ENCODE peak calls at places on chromosomes 12 and 14, in five cellular contexts. J is K562, U is HepG2, X is SK-N-SH, I is GM12878. V is an unnamed sample.

GRCh38 chr12:127711108-127711507 is 555.9 kb upstream of the TMEM132C start:
- DNase-seq in J (peak), U (no peak), X (no peak), I (no peak), V (no peak)

GRCh38 chr12:7431993-7432685 is 11.8 kb downstream of the CD163L1 start:
- DNase-seq in J (no peak), U (no peak), X (no peak), I (no peak), V (no peak)

GRCh38 chr12:132646850-132647249 is 28.3 kb downstream of the P2RX2 start:
- DNase-seq in J (no peak), U (no peak), X (no peak), I (no peak), V (no peak)

GRCh38 chr14:50335389-50335788 is 23.3 kb downstream of the DMAC2L start:
- DNase-seq in J (no peak), U (peak), X (peak), I (no peak), V (no peak)

GRCh38 chr14:92963301-92964123 is 40.6 kb downstream of the CHGA start:
- DNase-seq in J (no peak), U (peak), X (no peak), I (no peak), V (no peak)

GRCh38 chr12:128853321-128854197 is at the start of gene GLT1D1:
- DNase-seq in J (no peak), U (no peak), X (peak), I (no peak), V (no peak)

GRCh38 chr12:75212072-75212471 is 2.4 kb upstream of the KCNC2 start:
- DNase-seq in J (no peak), U (no peak), X (no peak), I (no peak), V (no peak)

GRCh38 chr12:69007166-69007857 is 74.3 kb upstream of the CPM start:
- DNase-seq in J (no peak), U (no peak), X (no peak), I (no peak), V (peak)

GRCh38 chr12:92363295-92364146 is 217.9 kb upstream of the BTG1 start:
- DNase-seq in J (peak), U (no peak), X (peak), I (peak), V (no peak)

GRCh38 chr12:43009307-43009706 is 419.8 kb upstream of the PRICKLE1 start:
- DNase-seq in J (peak), U (no peak), X (peak), I (no peak), V (no peak)

GRCh38 chr12:131222271-131223139 is 268.8 kb downstream of the ADGRD1 start:
- DNase-seq in J (no peak), U (no peak), X (no peak), I (peak), V (no peak)

GRCh38 chr14:72104011-72104613 is 171.9 kb downstream of the RGS6 start:
- DNase-seq in J (peak), U (no peak), X (peak), I (no peak), V (no peak)

GRCh38 chr14:74207943-74208342 is 31.3 kb upstream of the VSX2 start:
- DNase-seq in J (peak), U (peak), X (no peak), I (no peak), V (no peak)

GRCh38 chr14:20604291-20604690 is 13.1 kb upstream of the RNASE12 start:
- DNase-seq in J (no peak), U (no peak), X (no peak), I (no peak), V (peak)

GRCh38 chr12:54010053-54010971 is 1.5 kb downstream of the HOXC8 start:
- DNase-seq in J (no peak), U (no peak), X (no peak), I (no peak), V (no peak)

GRCh38 chr12:124032265-124032886 is 59.4 kb downstream of the ZNF664 start:
- DNase-seq in J (peak), U (peak), X (peak), I (no peak), V (peak)

GRCh38 chr12:84561362-84561761 is 351.2 kb downstream of the SLC6A15 start:
- DNase-seq in J (no peak), U (no peak), X (no peak), I (no peak), V (no peak)

GRCh38 chr14:21486640-21487087 is 9.7 kb downstream of the TOX4 start:
- DNase-seq in J (no peak), U (no peak), X (no peak), I (no peak), V (no peak)

GRCh38 chr14:46054526-46054925 is 597.1 kb downstream of the RPL10L start:
- DNase-seq in J (no peak), U (no peak), X (no peak), I (no peak), V (no peak)

GRCh38 chr12:57740656-57741412 is 2.3 kb upstream of the AGAP2 start:
- DNase-seq in J (no peak), U (no peak), X (no peak), I (peak), V (peak)

GRCh38 chr12:88310666-88311065 is 168.6 kb downstream of the TMTC3 start:
- DNase-seq in J (peak), U (no peak), X (no peak), I (no peak), V (no peak)

GRCh38 chr12:46212108-46212982 is 56.5 kb downstream of the SLC38A1 start:
- DNase-seq in J (no peak), U (no peak), X (no peak), I (no peak), V (peak)

GRCh38 chr12:93100610-93101009 is 171.5 kb upstream of the EEA1 start:
- DNase-seq in J (no peak), U (no peak), X (peak), I (no peak), V (no peak)

GRCh38 chr14:49861581-49861922 is 9.0 kb upstream of the NEMF start:
- DNase-seq in J (peak), U (no peak), X (peak), I (no peak), V (peak)

GRCh38 chr12:108807476-108807875 is 49.9 kb downstream of the SSH1 start:
- DNase-seq in J (no peak), U (no peak), X (no peak), I (no peak), V (no peak)

GRCh38 chr12:2248901-2249381 is 196.2 kb downstream of the CACNA1C start:
- DNase-seq in J (no peak), U (no peak), X (peak), I (peak), V (no peak)

DNA sequence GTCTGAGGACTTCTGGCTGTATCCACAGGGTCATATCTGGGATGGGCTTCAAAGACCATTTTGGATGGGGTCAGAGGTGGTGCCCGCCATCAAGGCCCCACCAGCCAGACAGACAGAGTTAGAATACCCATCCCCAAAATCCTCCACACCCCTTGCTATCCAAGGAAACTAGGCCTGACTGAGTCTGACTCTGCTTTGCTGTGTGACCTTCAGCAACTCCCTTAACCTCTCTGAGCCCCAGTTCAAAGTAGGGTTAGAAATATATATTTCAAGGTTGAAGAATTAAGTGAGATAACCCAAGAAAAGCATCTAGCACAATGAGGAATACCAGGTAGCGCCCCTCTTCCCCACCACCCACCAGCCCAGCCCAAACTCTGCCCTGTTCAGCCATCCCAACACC is 20.3 kb downstream of the BCL11B start:
- DNase-seq in J (no peak), U (no peak), X (no peak), I (no peak), V (no peak)
- TF ChIP-seq GABPA in J (no peak), U (no peak), X (no peak), I (no peak), V (no peak)

GRCh38 chr12:24418157-24418556 is 468.7 kb upstream of the SOX5 start:
- DNase-seq in J (no peak), U (no peak), X (no peak), I (no peak), V (no peak)

GRCh38 chr12:24415934-24416333 is 466.5 kb upstream of the SOX5 start:
- DNase-seq in J (no peak), U (no peak), X (no peak), I (no peak), V (no peak)

GRCh38 chr12:24416423-24417109 is 467.1 kb upstream of the SOX5 start:
- DNase-seq in J (no peak), U (no peak), X (no peak), I (no peak), V (no peak)

GRCh38 chr12:24411948-24412347 is 462.5 kb upstream of the SOX5 start:
- DNase-seq in J (no peak), U (no peak), X (no peak), I (no peak), V (no peak)

DNA sequence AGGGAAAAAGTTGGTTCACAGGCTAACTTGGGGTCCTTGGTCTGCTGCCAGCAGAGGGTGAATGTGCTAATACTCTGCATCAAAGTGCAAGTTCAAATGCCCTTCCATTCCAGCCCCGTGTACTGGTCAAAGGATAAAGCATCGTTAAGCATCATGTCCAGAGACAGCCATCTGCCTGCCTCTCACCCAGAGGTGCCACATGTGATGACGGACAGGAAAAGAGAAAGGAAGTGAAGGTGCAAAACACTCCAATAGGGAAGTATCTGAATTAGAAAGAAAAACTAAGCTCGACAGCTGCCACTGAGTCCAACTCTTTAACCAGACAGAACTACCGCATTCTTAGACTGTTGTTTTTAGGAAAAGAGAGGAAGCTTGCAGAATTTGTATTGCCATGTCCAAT is 465.0 kb upstream of the SOX5 start:
- DNase-seq in J (no peak), U (no peak), X (no peak), I (no peak), V (no peak)
- TF ChIP-seq POLR2AphosphoS5 in J (no peak), U (no peak), X (no peak), I (no peak), V (no peak)

GRCh38 chr12:51401486-51401885 is 10.3 kb upstream of the GALNT6 start:
- DNase-seq in J (no peak), U (no peak), X (no peak), I (no peak), V (no peak)
- TF ChIP-seq GABPA in J (no peak), U (no peak), X (no peak), I (no peak), V (no peak)

GRCh38 chr12:26106347-26106746 is 18.5 kb downstream of the BHLHE41 start:
- DNase-seq in J (no peak), U (no peak), X (no peak), I (no peak), V (no peak)

GRCh38 chr12:26108915-26109314 is 15.9 kb downstream of the BHLHE41 start:
- DNase-seq in J (no peak), U (no peak), X (no peak), I (no peak), V (no peak)

GRCh38 chr12:26112703-26113147 is 12.1 kb downstream of the BHLHE41 start:
- DNase-seq in J (no peak), U (no peak), X (no peak), I (no peak), V (no peak)

GRCh38 chr12:26112232-26112631 is 12.6 kb downstream of the BHLHE41 start:
- DNase-seq in J (no peak), U (no peak), X (no peak), I (no peak), V (no peak)

DNA sequence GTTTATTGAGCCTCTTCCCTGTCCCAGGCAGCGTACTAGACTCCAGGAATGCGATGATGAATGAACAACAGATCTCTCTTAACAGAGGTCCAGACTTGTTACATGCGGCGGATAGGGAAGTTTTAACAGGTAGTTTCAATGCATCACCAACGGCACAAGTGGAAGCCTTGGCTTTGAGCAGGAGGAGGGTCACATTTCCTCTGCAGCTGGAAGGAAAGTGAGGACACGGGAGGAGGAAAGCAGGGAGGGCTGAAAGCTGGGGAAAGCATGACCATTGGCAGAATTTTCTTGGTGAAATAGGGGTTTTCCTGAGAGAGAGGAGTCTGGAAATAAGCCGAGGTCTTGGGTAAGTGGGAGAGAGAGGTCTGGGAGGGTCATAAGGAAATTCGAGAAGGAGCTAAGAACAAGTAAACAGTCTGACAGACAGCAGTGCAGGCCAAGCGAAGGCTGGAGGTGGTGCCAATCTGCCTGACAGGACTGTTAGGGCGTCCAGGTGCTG is 15.4 kb downstream of the BHLHE41 start:
- DNase-seq in J (no peak), U (no peak), X (no peak), I (no peak), V (no peak)
- TF ChIP-seq POLR2AphosphoS5 in J (no peak), U (no peak), X (no peak), I (no peak), V (no peak)

DNA sequence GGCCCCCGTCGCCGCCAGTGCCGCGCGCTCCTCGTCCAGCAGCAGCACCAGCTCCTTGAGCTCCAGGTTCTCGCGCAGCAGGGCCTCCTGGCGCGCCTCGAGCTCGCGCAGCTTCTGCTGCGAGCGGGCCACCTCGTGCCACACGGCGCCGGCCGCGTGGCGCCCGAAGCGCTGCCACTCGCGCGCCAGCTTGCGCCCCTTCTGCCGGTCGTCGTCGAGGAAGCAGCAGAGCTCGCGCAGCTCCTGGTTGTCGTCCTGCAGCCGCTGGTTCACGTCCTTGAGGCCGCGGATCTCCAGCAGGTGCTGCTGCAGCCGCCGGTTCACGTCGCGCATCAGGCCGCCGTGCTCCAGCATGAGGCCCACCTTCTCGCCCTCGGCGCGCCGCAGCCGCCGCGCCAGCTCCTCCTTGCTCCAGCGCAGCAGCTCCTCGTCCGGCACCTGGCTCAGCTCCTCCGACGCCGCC is 505 bp downstream of the CCDC85C start:
- DNase-seq in J (peak), U (no peak), X (no peak), I (no peak), V (no peak)
- TF ChIP-seq GABPA in J (no peak), U (no peak), X (no peak), I (no peak), V (no peak)

GRCh38 chr14:65318636-65319506 is 93.7 kb upstream of the FUT8 start:
- DNase-seq in J (no peak), U (no peak), X (no peak), I (peak), V (no peak)

GRCh38 chr14:65320661-65321308 is 91.7 kb upstream of the FUT8 start:
- DNase-seq in J (no peak), U (no peak), X (no peak), I (no peak), V (no peak)

GRCh38 chr14:65321370-65321875 is 91.1 kb upstream of the FUT8 start:
- DNase-seq in J (no peak), U (no peak), X (no peak), I (peak), V (peak)
- TF ChIP-seq POLR2AphosphoS5 in J (no peak), U (no peak), X (no peak), I (no peak), V (no peak)

GRCh38 chr14:70658899-70659298 is 17.2 kb downstream of the TTC9 start:
- DNase-seq in J (no peak), U (no peak), X (no peak), I (no peak), V (peak)
- TF ChIP-seq GABPA in J (no peak), U (no peak), X (no peak), I (peak), V (peak)

GRCh38 chr14:37453985-37454384 is 141.1 kb downstream of the FOXA1 start:
- DNase-seq in J (no peak), U (no peak), X (no peak), I (no peak), V (no peak)
- TF ChIP-seq POLR2AphosphoS5 in J (no peak), U (no peak), X (no peak), I (no peak), V (no peak)

V was measured in HL-60.